ENCODE peak calls at places on chromosomes 7 and 10, in ten cellular contexts. Y is A549, I is stomach, X is esophagus muscularis mucosa, Z is sigmoid colon, F is ovary, R is HepG2, C is GM12878, A is upper lobe of left lung, J is transverse colon. K is an unnamed sample.

GRCh38 chr7:19404912-19405329 is 259.7 kb upstream of the FERD3L start:
- DNase-seq in Y (peak), I (no peak), X (no peak), Z (no peak), F (no peak), R (no peak), C (no peak), A (no peak), J (no peak), K (no peak)

GRCh38 chr7:1679326-1679965 is 9.4 kb downstream of the ELFN1 start:
- DNase-seq in Y (no peak), I (peak), X (no peak), Z (peak), F (no peak), R (no peak), C (no peak), A (no peak), J (no peak), K (no peak)

GRCh38 chr10:93993782-93994668 is at the start of gene PLCE1:
- DNase-seq in Y (peak), I (peak), X (no peak), Z (peak), F (peak), R (no peak), C (no peak), A (peak), J (peak), K (no peak)

GRCh38 chr7:68689087-68689433 is 909.2 kb upstream of the AUTS2 start:
- DNase-seq in Y (no peak), I (no peak), X (no peak), Z (no peak), F (no peak), R (no peak), C (no peak), A (no peak), J (no peak), K (no peak)

GRCh38 chr10:47344996-47345870 is 2.9 kb upstream of the RBP3 start:
- DNase-seq in Y (no peak), I (no peak), X (no peak), Z (no peak), F (no peak), R (no peak), C (no peak), A (no peak), J (no peak), K (no peak)

GRCh38 chr7:72785166-72785955 is 42.6 kb downstream of the TYW1B start:
- DNase-seq in Y (no peak), I (no peak), X (no peak), Z (no peak), F (no peak), R (no peak), C (no peak), A (no peak), J (no peak), K (no peak)

GRCh38 chr10:31675726-31676125 is 252.9 kb downstream of the ARHGAP12 start:
- DNase-seq in Y (no peak), I (no peak), X (no peak), Z (no peak), F (no peak), R (no peak), C (no peak), A (no peak), J (no peak), K (no peak)

GRCh38 chr10:97497572-97498075 is 598 bp downstream of the MMS19 start:
- DNase-seq in Y (peak), I (peak), X (peak), Z (peak), F (peak), R (peak), C (peak), A (peak), J (peak), K (peak)

GRCh38 chr10:7317799-7318446 is 92.9 kb downstream of the SFMBT2 start:
- DNase-seq in Y (no peak), I (no peak), X (no peak), Z (no peak), F (no peak), R (no peak), C (no peak), A (no peak), J (no peak), K (no peak)

GRCh38 chr7:120052884-120053382 is 220.0 kb upstream of the KCND2 start:
- DNase-seq in Y (no peak), I (no peak), X (no peak), Z (peak), F (peak), R (no peak), C (no peak), A (no peak), J (peak), K (no peak)

GRCh38 chr7:114488696-114489095 is 74.1 kb downstream of the FOXP2 start:
- DNase-seq in Y (no peak), I (no peak), X (no peak), Z (no peak), F (no peak), R (no peak), C (no peak), A (no peak), J (no peak), K (no peak)

GRCh38 chr10:69904533-69904932 is 102.8 kb downstream of the COL13A1 start:
- DNase-seq in Y (no peak), I (no peak), X (no peak), Z (no peak), F (no peak), R (no peak), C (no peak), A (no peak), J (no peak), K (no peak)

GRCh38 chr10:124696446-124697392 is 47.5 kb downstream of the FAM53B start:
- DNase-seq in Y (no peak), I (no peak), X (no peak), Z (no peak), F (no peak), R (no peak), C (peak), A (no peak), J (no peak), K (no peak)

GRCh38 chr7:12002428-12002827 is 170.4 kb upstream of the THSD7A start:
- DNase-seq in Y (no peak), I (no peak), X (no peak), Z (no peak), F (no peak), R (no peak), C (no peak), A (no peak), J (no peak), K (no peak)

GRCh38 chr10:96257944-96258343 is 13.4 kb downstream of the BLNK start:
- DNase-seq in Y (no peak), I (no peak), X (no peak), Z (no peak), F (no peak), R (no peak), C (no peak), A (no peak), J (no peak), K (peak)

GRCh38 chr10:71300555-71301370 is 18.3 kb upstream of the SLC29A3 start:
- DNase-seq in Y (no peak), I (no peak), X (no peak), Z (no peak), F (no peak), R (no peak), C (no peak), A (no peak), J (no peak), K (no peak)

GRCh38 chr10:44492678-44493077 is 107.8 kb upstream of the CXCL12 start:
- DNase-seq in Y (no peak), I (no peak), X (no peak), Z (no peak), F (no peak), R (peak), C (no peak), A (no peak), J (no peak), K (no peak)

GRCh38 chr7:16063241-16063640 is 358.1 kb downstream of the CRPPA start:
- DNase-seq in Y (no peak), I (no peak), X (no peak), Z (no peak), F (no peak), R (no peak), C (no peak), A (no peak), J (no peak), K (no peak)

GRCh38 chr10:93590638-93591037 is 10.4 kb downstream of the RBP4 start:
- DNase-seq in Y (no peak), I (no peak), X (no peak), Z (no peak), F (no peak), R (no peak), C (no peak), A (no peak), J (no peak), K (no peak)

GRCh38 chr7:67636363-67637355 is 640.0 kb downstream of the TYW1 start:
- DNase-seq in Y (no peak), I (no peak), X (no peak), Z (no peak), F (no peak), R (no peak), C (no peak), A (no peak), J (no peak), K (no peak)

GRCh38 chr10:7233259-7233991 is 177.4 kb downstream of the SFMBT2 start:
- DNase-seq in Y (no peak), I (no peak), X (no peak), Z (no peak), F (no peak), R (peak), C (no peak), A (no peak), J (no peak), K (no peak)

GRCh38 chr10:12507165-12507870 is 158.0 kb downstream of the CAMK1D start:
- DNase-seq in Y (no peak), I (peak), X (no peak), Z (no peak), F (no peak), R (no peak), C (no peak), A (no peak), J (no peak), K (no peak)

GRCh38 chr10:132713421-132714095 is 72.4 kb downstream of the NKX6-2 start:
- DNase-seq in Y (no peak), I (no peak), X (no peak), Z (peak), F (no peak), R (no peak), C (no peak), A (peak), J (no peak), K (no peak)

GRCh38 chr10:76405932-76406331 is 974.5 kb downstream of the LRMDA start:
- DNase-seq in Y (no peak), I (no peak), X (no peak), Z (no peak), F (no peak), R (no peak), C (no peak), A (no peak), J (no peak), K (no peak)

GRCh38 chr7:7321681-7322080 is 139.3 kb downstream of the C1GALT1 start:
- DNase-seq in Y (no peak), I (peak), X (no peak), Z (no peak), F (no peak), R (peak), C (peak), A (no peak), J (peak), K (no peak)

GRCh38 chr7:151279868-151280267 is 31.4 kb upstream of the SMARCD3 start:
- DNase-seq in Y (no peak), I (no peak), X (no peak), Z (no peak), F (no peak), R (no peak), C (no peak), A (no peak), J (no peak), K (no peak)

GRCh38 chr10:99995713-99996112 is 14.0 kb downstream of the DNMBP start:
- DNase-seq in Y (no peak), I (no peak), X (no peak), Z (no peak), F (no peak), R (no peak), C (no peak), A (no peak), J (peak), K (no peak)

GRCh38 chr10:99996934-99997648 is 12.7 kb downstream of the DNMBP start:
- DNase-seq in Y (no peak), I (no peak), X (no peak), Z (no peak), F (no peak), R (no peak), C (no peak), A (no peak), J (no peak), K (no peak)

GRCh38 chr10:100004805-100005510 is 4.8 kb downstream of the DNMBP start:
- DNase-seq in Y (no peak), I (no peak), X (no peak), Z (no peak), F (no peak), R (no peak), C (no peak), A (no peak), J (no peak), K (no peak)

GRCh38 chr10:99999319-100000108 is 10.2 kb downstream of the DNMBP start:
- DNase-seq in Y (no peak), I (no peak), X (no peak), Z (peak), F (no peak), R (no peak), C (no peak), A (no peak), J (no peak), K (no peak)

GRCh38 chr10:100000109-100000502 is 9.6 kb downstream of the DNMBP start:
- DNase-seq in Y (no peak), I (no peak), X (no peak), Z (peak), F (no peak), R (no peak), C (no peak), A (no peak), J (no peak), K (no peak)
- H3K27ac ChIP-seq in Y (no peak), I (no peak), X (peak), Z (peak), F (no peak), R (no peak), C (no peak), A (no peak), J (peak), K (no peak)

DNA sequence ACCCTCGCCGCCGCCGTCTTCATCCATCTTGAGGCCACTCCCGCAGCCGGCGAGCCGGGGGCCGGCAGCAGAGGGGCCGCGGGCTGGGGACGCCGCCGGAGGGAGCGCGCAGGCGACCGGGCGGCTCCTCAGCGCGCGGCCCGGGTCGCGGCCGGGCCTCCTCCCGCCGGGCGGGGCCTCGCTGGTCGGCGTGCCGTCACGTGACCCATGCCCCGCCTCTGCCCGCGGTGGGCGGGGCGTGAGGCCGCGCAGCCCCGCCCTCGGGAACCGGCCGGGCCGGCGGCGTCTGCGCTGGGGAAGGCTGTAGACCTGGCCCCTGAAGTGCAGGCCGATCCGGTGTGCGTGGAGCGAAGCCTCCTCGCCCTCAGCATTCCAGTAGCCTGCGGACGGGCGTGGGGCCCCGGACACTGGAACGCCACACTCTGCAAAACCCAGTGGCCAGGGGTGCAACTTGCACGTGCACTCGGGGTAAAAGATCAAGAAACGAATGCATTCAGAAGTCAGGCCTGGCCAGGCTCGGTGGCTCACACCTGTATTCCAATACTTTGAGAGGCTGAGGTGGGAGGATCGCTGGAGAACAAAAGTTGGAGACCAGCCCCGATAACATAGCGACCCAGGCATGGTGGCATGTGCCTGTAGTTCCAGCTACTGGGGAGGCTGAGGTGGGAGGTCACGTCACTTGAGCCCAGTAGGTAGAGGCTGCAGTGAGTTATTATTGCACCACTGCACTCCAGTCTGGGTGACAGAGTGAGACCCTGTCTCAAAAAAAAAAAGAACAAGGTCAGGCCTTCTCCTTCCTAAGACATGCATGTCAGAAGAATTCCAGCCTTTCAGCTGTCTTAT is at the start of gene CYTH3:
- DNase-seq in Y (peak), I (peak), X (no peak), Z (peak), F (peak), R (peak), C (no peak), A (peak), J (peak), K (peak)
- TF ChIP-seq POLR2A in Y (peak), I (no peak), X (no peak), Z (no peak), F (peak), R (no peak), C (peak), A (peak), J (no peak), K (peak)

GRCh38 chr10:84004206-84004605 is 135.1 kb upstream of the GHITM start:
- DNase-seq in Y (no peak), I (no peak), X (no peak), Z (no peak), F (no peak), R (no peak), C (no peak), A (no peak), J (peak), K (no peak)
- TF ChIP-seq EP300 in Y (no peak), I (no peak), X (no peak), Z (no peak), F (no peak), R (no peak), C (no peak), A (no peak), J (no peak), K (no peak)

GRCh38 chr7:99928994-99929729 is at the start of gene GJC3:
- DNase-seq in Y (peak), I (peak), X (no peak), Z (peak), F (peak), R (peak), C (no peak), A (peak), J (peak), K (no peak)
- H3K27ac ChIP-seq in Y (peak), I (no peak), X (no peak), Z (no peak), F (no peak), R (no peak), C (no peak), A (no peak), J (no peak), K (no peak)

GRCh38 chr7:98281757-98282652 is 519 bp downstream of the BRI3 start:
- DNase-seq in Y (no peak), I (peak), X (no peak), Z (peak), F (peak), R (no peak), C (no peak), A (no peak), J (peak), K (peak)
- TF ChIP-seq POLR2A in Y (no peak), I (no peak), X (no peak), Z (no peak), F (no peak), R (no peak), C (peak), A (peak), J (no peak), K (peak)

GRCh38 chr10:117408436-117409384 is 33.5 kb upstream of the PDZD8 start:
- DNase-seq in Y (no peak), I (no peak), X (no peak), Z (no peak), F (no peak), R (no peak), C (no peak), A (no peak), J (no peak), K (no peak)
- TF ChIP-seq EP300 in Y (no peak), I (no peak), X (no peak), Z (no peak), F (no peak), R (no peak), C (no peak), A (no peak), J (no peak), K (no peak)

DNA sequence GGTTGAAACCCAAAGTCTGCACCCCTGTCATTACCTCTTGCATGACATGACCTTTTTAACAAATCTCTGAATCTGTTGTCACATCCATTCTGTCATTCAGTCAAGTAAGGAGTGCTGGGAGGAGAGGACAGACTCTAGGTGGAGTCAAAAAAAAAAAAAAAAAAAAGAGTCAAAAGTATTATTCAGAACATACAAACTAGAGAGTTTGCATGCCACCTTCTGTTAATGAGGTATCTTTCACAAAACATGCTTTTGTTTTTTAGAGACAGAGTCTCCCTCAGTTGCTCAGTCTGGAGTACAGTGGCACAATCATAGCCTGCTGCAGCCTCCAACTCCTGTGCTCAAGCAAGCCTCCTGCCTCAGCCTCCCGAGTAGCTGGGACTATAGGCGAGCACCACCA is 81.6 kb upstream of the ARMC3 start:
- DNase-seq in Y (no peak), I (no peak), X (no peak), Z (no peak), F (no peak), R (no peak), C (no peak), A (no peak), J (no peak), K (no peak)
- H3K27ac ChIP-seq in Y (no peak), I (no peak), X (no peak), Z (no peak), F (no peak), R (no peak), C (no peak), A (no peak), J (no peak), K (peak)

GRCh38 chr10:34824870-34825269 is 9.8 kb upstream of the PARD3 start:
- DNase-seq in Y (no peak), I (no peak), X (no peak), Z (no peak), F (no peak), R (no peak), C (no peak), A (no peak), J (no peak), K (no peak)
- TF ChIP-seq POLR2A in Y (no peak), I (no peak), X (no peak), Z (no peak), F (no peak), R (no peak), C (no peak), A (no peak), J (no peak), K (no peak)

DNA sequence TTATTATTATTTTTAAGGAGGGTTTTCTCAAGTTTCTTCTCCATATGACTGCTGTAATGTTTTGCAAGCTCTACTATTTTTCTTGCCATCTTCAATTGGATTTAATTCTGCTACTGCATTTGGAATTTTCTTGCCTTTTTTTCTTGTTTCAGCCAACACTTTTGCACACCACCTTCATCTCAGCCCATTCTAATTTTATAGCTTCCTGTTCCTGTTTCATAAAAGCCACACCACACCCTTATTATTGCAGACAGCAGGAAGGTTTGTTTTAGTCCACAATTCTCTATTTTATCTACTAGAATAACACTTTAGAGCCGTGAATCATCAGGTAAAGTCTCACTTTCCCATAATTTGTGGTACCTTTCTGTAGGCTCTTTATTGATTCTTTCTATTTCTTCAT is 209.3 kb upstream of the TBX20 start:
- DNase-seq in Y (no peak), I (no peak), X (no peak), Z (no peak), F (no peak), R (no peak), C (no peak), A (no peak), J (no peak), K (no peak)
- TF ChIP-seq EP300 in Y (no peak), I (no peak), X (no peak), Z (no peak), F (no peak), R (no peak), C (no peak), A (no peak), J (no peak), K (no peak)

K was measured in tibial nerve.